ENCODE peak calls at places on chromosome 4, in eight cellular contexts. F, P, R, G, H, O, N and V are unnamed samples.

GRCh38 chr4:38765391-38765790 is 17.4 kb downstream of the TLR10 start:
- DNase-seq in F (peak; percentile 71), P (peak; percentile 63), R (no peak), G (no peak), H (no peak), O (no peak), N (no peak), V (no peak)

GRCh38 chr4:4247711-4248035 is 350 bp downstream of the TMEM128 start:
- DNase-seq in F (no peak), P (no peak), R (no peak), G (no peak), H (no peak), O (no peak), N (no peak), V (no peak)

GRCh38 chr4:1459664-1460511 is 53.6 kb upstream of the NKX1-1 start:
- DNase-seq in F (no peak), P (no peak), R (no peak), G (peak; percentile 52), H (no peak), O (no peak), N (peak; percentile 20), V (no peak)

GRCh38 chr4:52659016-52659721 is at the start of gene USP46:
- DNase-seq in F (peak; percentile 45), P (peak; percentile 77), R (no peak), G (peak; percentile 87), H (peak; percentile 85), O (peak; percentile 65), N (peak; percentile 81), V (peak; percentile 72)

GRCh38 chr4:98113005-98113404 is 30.3 kb downstream of the STPG2 start:
- DNase-seq in F (peak; percentile 15), P (peak; percentile 34), R (no peak), G (no peak), H (no peak), O (no peak), N (no peak), V (no peak)

GRCh38 chr4:21991050-21991449 is 42.5 kb upstream of the KCNIP4 start:
- DNase-seq in F (no peak), P (peak; percentile 2), R (no peak), G (no peak), H (no peak), O (no peak), N (no peak), V (no peak)

GRCh38 chr4:8050555-8051206 is 107.9 kb downstream of the ABLIM2 start:
- DNase-seq in F (no peak), P (no peak), R (no peak), G (peak; percentile 83), H (peak; percentile 47), O (no peak), N (peak; percentile 71), V (peak; percentile 73)

GRCh38 chr4:82217986-82218715 is 155.6 kb downstream of the HNRNPD start:
- DNase-seq in F (no peak), P (peak; percentile 13), R (no peak), G (no peak), H (no peak), O (no peak), N (no peak), V (no peak)

GRCh38 chr4:167616471-167616870 is 382.2 kb upstream of the SPOCK3 start:
- DNase-seq in F (no peak), P (peak; percentile 65), R (no peak), G (no peak), H (no peak), O (no peak), N (no peak), V (no peak)

GRCh38 chr4:126544276-126544675 is 1088.5 kb upstream of the INTU start:
- DNase-seq in F (no peak), P (no peak), R (no peak), G (no peak), H (no peak), O (no peak), N (no peak), V (no peak)

GRCh38 chr4:99815597-99816011 is 1.0 kb upstream of the DAPP1 start:
- DNase-seq in F (peak; percentile 85), P (peak; percentile 64), R (no peak), G (no peak), H (no peak), O (no peak), N (peak; percentile 77), V (no peak)

GRCh38 chr4:184824081-184824775 is 1.5 kb downstream of the ACSL1 start:
- DNase-seq in F (no peak), P (no peak), R (no peak), G (peak; percentile 59), H (no peak), O (no peak), N (no peak), V (no peak)

GRCh38 chr4:82042042-82042441 is 331.7 kb downstream of the HNRNPD start:
- DNase-seq in F (no peak), P (no peak), R (no peak), G (no peak), H (no peak), O (no peak), N (no peak), V (no peak)

GRCh38 chr4:141350122-141350904 is 129.6 kb downstream of the ZNF330 start:
- DNase-seq in F (peak; percentile 88), P (peak; percentile 58), R (peak; percentile 57), G (peak; percentile 66), H (no peak), O (no peak), N (peak; percentile 45), V (no peak)

GRCh38 chr4:76634239-76634638 is 199.2 kb downstream of the SHROOM3 start:
- DNase-seq in F (peak; percentile 20), P (peak; percentile 75), R (peak; percentile 77), G (no peak), H (peak; percentile 49), O (no peak), N (no peak), V (no peak)

GRCh38 chr4:137934921-137935320 is 307.2 kb downstream of the SLC7A11 start:
- DNase-seq in F (no peak), P (no peak), R (no peak), G (no peak), H (no peak), O (no peak), N (no peak), V (no peak)

GRCh38 chr4:148515248-148515647 is 73.0 kb upstream of the NR3C2 start:
- DNase-seq in F (peak; percentile 89), P (peak; percentile 89), R (no peak), G (no peak), H (peak; percentile 15), O (no peak), N (no peak), V (no peak)

GRCh38 chr4:128225148-128225547 is 62.5 kb downstream of the PGRMC2 start:
- DNase-seq in F (no peak), P (peak; percentile 32), R (no peak), G (no peak), H (peak; percentile 17), O (no peak), N (no peak), V (no peak)

GRCh38 chr4:103443324-103443723 is 245.2 kb upstream of the CENPE start:
- DNase-seq in F (peak; percentile 24), P (peak; percentile 75), R (no peak), G (no peak), H (no peak), O (no peak), N (no peak), V (no peak)

GRCh38 chr4:20395160-20395773 is 143.6 kb downstream of the SLIT2 start:
- DNase-seq in F (peak; percentile 57), P (peak; percentile 59), R (no peak), G (no peak), H (no peak), O (no peak), N (peak; percentile 38), V (no peak)

GRCh38 chr4:139857021-139857420 is 191.4 kb downstream of the MGST2 start:
- DNase-seq in F (no peak), P (no peak), R (no peak), G (no peak), H (no peak), O (no peak), N (no peak), V (no peak)

GRCh38 chr4:78528327-78528726 is 23.2 kb upstream of the ANXA3 start:
- DNase-seq in F (no peak), P (peak; percentile 69), R (no peak), G (no peak), H (peak; percentile 23), O (no peak), N (no peak), V (no peak)

GRCh38 chr4:8112036-8112576 is 46.5 kb downstream of the ABLIM2 start:
- DNase-seq in F (no peak), P (no peak), R (no peak), G (no peak), H (no peak), O (no peak), N (no peak), V (no peak)

GRCh38 chr4:88217169-88217568 is 58.7 kb upstream of the ABCG2 start:
- DNase-seq in F (no peak), P (no peak), R (no peak), G (no peak), H (no peak), O (no peak), N (no peak), V (no peak)

GRCh38 chr4:147994076-147994475 is 262.2 kb downstream of the ARHGAP10 start:
- DNase-seq in F (peak; percentile 19), P (no peak), R (no peak), G (no peak), H (no peak), O (no peak), N (no peak), V (no peak)

GRCh38 chr4:106690487-106690886 is 321.9 kb upstream of the GIMD1 start:
- DNase-seq in F (peak; percentile 73), P (peak; percentile 77), R (no peak), G (no peak), H (peak; percentile 31), O (no peak), N (no peak), V (no peak)

GRCh38 chr4:17347445-17347844 is 164.4 kb downstream of the QDPR start:
- DNase-seq in F (peak; percentile 23), P (peak; percentile 46), R (no peak), G (no peak), H (peak; percentile 8), O (no peak), N (no peak), V (no peak)

GRCh38 chr4:102449751-102450352 is 51.3 kb upstream of the NFKB1 start:
- DNase-seq in F (peak; percentile 56), P (peak; percentile 69), R (no peak), G (no peak), H (peak; percentile 36), O (no peak), N (peak; percentile 33), V (no peak)

GRCh38 chr4:127249066-127249766 is 383.5 kb upstream of the INTU start:
- DNase-seq in F (peak; percentile 70), P (peak; percentile 57), R (peak; percentile 17), G (no peak), H (no peak), O (no peak), N (no peak), V (no peak)

GRCh38 chr4:153019906-153020305 is 83.8 kb downstream of the FHDC1 start:
- DNase-seq in F (no peak), P (no peak), R (no peak), G (no peak), H (no peak), O (no peak), N (no peak), V (no peak)

GRCh38 chr4:168805341-168805740 is 204.7 kb downstream of the CBR4 start:
- DNase-seq in F (no peak), P (no peak), R (no peak), G (no peak), H (no peak), O (no peak), N (no peak), V (no peak)

GRCh38 chr4:6225469-6225868 is 25.1 kb upstream of the JAKMIP1 start:
- DNase-seq in F (no peak), P (no peak), R (no peak), G (peak; percentile 20), H (no peak), O (no peak), N (peak; percentile 24), V (no peak)

GRCh38 chr4:164536829-164537228 is 217.1 kb upstream of the SMIM31 start:
- DNase-seq in F (peak; percentile 77), P (peak; percentile 10), R (peak; percentile 16), G (peak; percentile 77), H (no peak), O (no peak), N (no peak), V (no peak)

GRCh38 chr4:36549256-36549655 is 267.8 kb downstream of the DTHD1 start:
- DNase-seq in F (peak; percentile 18), P (no peak), R (no peak), G (no peak), H (no peak), O (no peak), N (no peak), V (no peak)